ENCODE peak calls at places on chromosomes 7 and 10, in four cellular contexts. One of them, this sample, is unnamed.
A peak's percentile ranks its signal among the peaks of the same experiment; 100 is the strongest.

GRCh38 chr10:110783509-110784103 is 88.1 kb upstream of the PDCD4 start:
- DNase-seq in PC-9: no peak
- DNase-seq in IMR-90: peak; percentile 4
- DNase-seq in pancreas: no peak
- DNase-seq in this sample: no peak

GRCh38 chr10:14185501-14186045 is 145.2 kb downstream of the FRMD4A start:
- DNase-seq in IMR-90: peak; percentile 90
- DNase-seq in PC-9: peak; percentile 23
- DNase-seq in pancreas: no peak
- DNase-seq in this sample: peak; percentile 7

GRCh38 chr7:142345817-142346216 is 88.0 kb upstream of the PRSS58 start:
- DNase-seq in PC-9: no peak
- DNase-seq in pancreas: no peak
- DNase-seq in IMR-90: no peak
- DNase-seq in this sample: no peak

GRCh38 chr7:143375298-143376034 is 5.7 kb upstream of the ZYX start:
- DNase-seq in pancreas: no peak
- DNase-seq in PC-9: no peak
- DNase-seq in IMR-90: no peak
- DNase-seq in this sample: no peak

GRCh38 chr7:114959931-114960330 is 38.0 kb downstream of the MDFIC start:
- DNase-seq in PC-9: no peak
- DNase-seq in IMR-90: peak; percentile 52
- DNase-seq in pancreas: no peak
- DNase-seq in this sample: no peak

GRCh38 chr10:100325164-100325563 is 4.9 kb downstream of the PKD2L1 start:
- DNase-seq in PC-9: no peak
- DNase-seq in IMR-90: no peak
- DNase-seq in pancreas: no peak
- DNase-seq in this sample: no peak

GRCh38 chr10:59885430-59886134 is 20.8 kb downstream of the CCDC6 start:
- DNase-seq in pancreas: no peak
- DNase-seq in PC-9: no peak
- DNase-seq in IMR-90: no peak
- DNase-seq in this sample: no peak

GRCh38 chr7:92246363-92247101 is 758 bp downstream of the ANKIB1 start:
- DNase-seq in PC-9: no peak
- DNase-seq in pancreas: no peak
- DNase-seq in IMR-90: peak; percentile 18
- DNase-seq in this sample: no peak

GRCh38 chr7:141585592-141586510 is 34.6 kb downstream of the AGK start:
- DNase-seq in PC-9: peak; percentile 34
- DNase-seq in pancreas: no peak
- DNase-seq in IMR-90: peak; percentile 95
- DNase-seq in this sample: peak; percentile 79

GRCh38 chr10:60299390-60299778 is 90.3 kb downstream of the ANK3 start:
- DNase-seq in PC-9: no peak
- DNase-seq in pancreas: no peak
- DNase-seq in IMR-90: no peak
- DNase-seq in this sample: no peak

GRCh38 chr10:11430421-11431275 is 180.8 kb downstream of the USP6NL start:
- DNase-seq in PC-9: no peak
- DNase-seq in pancreas: no peak
- DNase-seq in IMR-90: no peak
- DNase-seq in this sample: no peak

GRCh38 chr10:21516270-21517131 is 9.0 kb downstream of the SKIDA1 start:
- DNase-seq in pancreas: peak; percentile 88
- DNase-seq in PC-9: peak; percentile 52
- DNase-seq in IMR-90: peak; percentile 78
- DNase-seq in this sample: peak; percentile 72

GRCh38 chr7:46368871-46369270 is 447.8 kb upstream of the IGFBP3 start:
- DNase-seq in IMR-90: no peak
- DNase-seq in pancreas: no peak
- DNase-seq in PC-9: no peak
- DNase-seq in this sample: no peak

GRCh38 chr7:50497068-50497642 is 47.0 kb upstream of the FIGNL1 start:
- DNase-seq in PC-9: no peak
- DNase-seq in IMR-90: peak; percentile 12
- DNase-seq in pancreas: no peak
- DNase-seq in this sample: peak; percentile 71

GRCh38 chr10:12934777-12935176 is 66.7 kb downstream of the CCDC3 start:
- DNase-seq in PC-9: no peak
- DNase-seq in IMR-90: peak; percentile 46
- DNase-seq in pancreas: no peak
- DNase-seq in this sample: peak; percentile 26

GRCh38 chr10:10367277-10367676 is 650.4 kb upstream of the CELF2 start:
- DNase-seq in IMR-90: no peak
- DNase-seq in pancreas: no peak
- DNase-seq in PC-9: no peak
- DNase-seq in this sample: no peak

GRCh38 chr7:150398108-150398964 is 19.2 kb downstream of the ZNF775 start:
- DNase-seq in PC-9: no peak
- DNase-seq in pancreas: peak; percentile 63
- DNase-seq in IMR-90: no peak
- DNase-seq in this sample: no peak

GRCh38 chr10:65419629-65420028 is 1506.2 kb upstream of the LRRTM3 start:
- DNase-seq in IMR-90: no peak
- DNase-seq in PC-9: no peak
- DNase-seq in pancreas: no peak
- DNase-seq in this sample: no peak

GRCh38 chr7:92588561-92588960 is 1.6 kb downstream of the FAM133B start:
- DNase-seq in pancreas: no peak
- DNase-seq in IMR-90: no peak
- DNase-seq in PC-9: no peak
- DNase-seq in this sample: no peak

GRCh38 chr7:126840869-126841268 is 411.9 kb downstream of the GRM8 start:
- DNase-seq in IMR-90: no peak
- DNase-seq in PC-9: no peak
- DNase-seq in pancreas: no peak
- DNase-seq in this sample: no peak

GRCh38 chr10:98374176-98374969 is 40.6 kb downstream of the PYROXD2 start:
- DNase-seq in pancreas: no peak
- DNase-seq in IMR-90: peak; percentile 91
- DNase-seq in PC-9: peak; percentile 52
- DNase-seq in this sample: peak; percentile 82

GRCh38 chr7:92898798-92899197 is 62.4 kb upstream of the CDK6 start:
- DNase-seq in PC-9: no peak
- DNase-seq in pancreas: no peak
- DNase-seq in IMR-90: no peak
- DNase-seq in this sample: no peak

GRCh38 chr10:7084255-7085005 is 326.4 kb downstream of the SFMBT2 start:
- DNase-seq in IMR-90: peak; percentile 33
- DNase-seq in PC-9: no peak
- DNase-seq in pancreas: no peak
- DNase-seq in this sample: no peak

GRCh38 chr10:89129850-89130396 is 77.2 kb downstream of the CH25H start:
- DNase-seq in pancreas: no peak
- DNase-seq in PC-9: no peak
- DNase-seq in IMR-90: peak; percentile 67
- DNase-seq in this sample: peak; percentile 96

GRCh38 chr10:49324711-49325110 is 25.7 kb downstream of the C10orf71 start:
- DNase-seq in pancreas: no peak
- DNase-seq in PC-9: no peak
- DNase-seq in IMR-90: no peak
- DNase-seq in this sample: no peak

GRCh38 chr7:1394371-1394770 is 64.9 kb downstream of the MICALL2 start:
- DNase-seq in PC-9: no peak
- DNase-seq in IMR-90: no peak
- DNase-seq in pancreas: no peak
- DNase-seq in this sample: no peak

GRCh38 chr10:47380341-47381215 is 3.5 kb downstream of the ZNF488 start:
- DNase-seq in IMR-90: no peak
- DNase-seq in pancreas: no peak
- DNase-seq in PC-9: no peak
- DNase-seq in this sample: no peak

GRCh38 chr7:3683886-3684539 is 383.0 kb downstream of the SDK1 start:
- DNase-seq in pancreas: no peak
- DNase-seq in IMR-90: no peak
- DNase-seq in PC-9: no peak
- DNase-seq in this sample: no peak

GRCh38 chr10:117198088-117198487 is 799 bp downstream of the KCNK18 start:
- DNase-seq in pancreas: no peak
- DNase-seq in PC-9: no peak
- DNase-seq in IMR-90: no peak
- DNase-seq in this sample: no peak

GRCh38 chr7:77415822-77416620 is at the start of gene GSAP:
- DNase-seq in PC-9: peak; percentile 61
- DNase-seq in IMR-90: no peak
- DNase-seq in pancreas: peak; percentile 85
- DNase-seq in this sample: peak; percentile 65

GRCh38 chr10:47026301-47027107 is 115.3 kb downstream of the PTPN20 start:
- DNase-seq in PC-9: no peak
- DNase-seq in pancreas: peak; percentile 30
- DNase-seq in IMR-90: no peak
- DNase-seq in this sample: no peak

GRCh38 chr7:98287486-98287959 is 6.0 kb downstream of the BRI3 start:
- DNase-seq in PC-9: peak; percentile 77
- DNase-seq in IMR-90: no peak
- DNase-seq in pancreas: peak; percentile 84
- DNase-seq in this sample: no peak

GRCh38 chr10:72260588-72261322 is 13.0 kb upstream of the DDIT4 start:
- DNase-seq in PC-9: peak; percentile 97
- DNase-seq in IMR-90: peak; percentile 62
- DNase-seq in pancreas: peak; percentile 86
- DNase-seq in this sample: peak; percentile 95

GRCh38 chr10:72258617-72259016 is 15.1 kb upstream of the DDIT4 start:
- DNase-seq in pancreas: no peak
- DNase-seq in PC-9: no peak
- DNase-seq in IMR-90: no peak
- DNase-seq in this sample: no peak

GRCh38 chr10:72259491-72260214 is 14.1 kb upstream of the DDIT4 start:
- DNase-seq in PC-9: no peak
- DNase-seq in IMR-90: peak; percentile 80
- DNase-seq in pancreas: no peak
- DNase-seq in this sample: peak; percentile 93

GRCh38 chr10:72261323-72262018 is 12.3 kb upstream of the DDIT4 start:
- DNase-seq in PC-9: peak; percentile 45
- DNase-seq in pancreas: no peak
- DNase-seq in IMR-90: no peak
- DNase-seq in this sample: peak; percentile 40

GRCh38 chr10:72260215-72260587 is 13.5 kb upstream of the DDIT4 start:
- DNase-seq in PC-9: no peak
- DNase-seq in pancreas: no peak
- DNase-seq in IMR-90: no peak
- DNase-seq in this sample: no peak
- H3K4me3 ChIP-seq in PC-9: no peak overlapping the region
- H3K4me3 ChIP-seq in pancreas: no peak overlapping the region
- H3K4me3 ChIP-seq in IMR-90: no peak overlapping the region
- H3K4me3 ChIP-seq in this sample: no peak overlapping the region

GRCh38 chr7:27161214-27161720 is 4.1 kb downstream of the HOXA9 start:
- DNase-seq in PC-9: no peak
- DNase-seq in pancreas: peak; percentile 32
- DNase-seq in IMR-90: no peak
- DNase-seq in this sample: no peak
- TF ChIP-seq CTCF in PC-9: peak; percentile 55
- TF ChIP-seq CTCF in pancreas: no peak
- TF ChIP-seq CTCF in IMR-90: no peak
- TF ChIP-seq CTCF in this sample: no peak

DNA sequence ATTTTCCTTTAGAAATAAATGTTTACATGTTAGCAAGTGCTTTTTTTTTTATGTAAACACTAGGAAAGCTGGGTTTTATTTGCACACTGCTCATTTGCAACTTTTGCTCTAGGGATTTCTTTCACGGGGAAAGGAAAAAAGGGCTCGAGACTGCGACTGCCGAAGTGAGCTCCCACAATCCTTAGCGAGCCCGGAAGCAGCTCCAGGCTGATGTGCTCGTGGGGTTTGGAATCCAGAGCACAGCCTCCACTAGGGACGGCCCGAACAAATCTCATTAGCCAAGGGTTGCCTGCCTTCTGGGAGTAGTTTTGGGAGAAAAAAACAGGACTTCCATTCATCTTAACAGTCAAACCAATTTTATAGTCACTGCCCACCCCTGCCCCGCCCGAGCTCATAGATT is 107.9 kb upstream of the YAE1 start:
- DNase-seq in pancreas: no peak
- DNase-seq in IMR-90: no peak
- DNase-seq in PC-9: no peak
- DNase-seq in this sample: peak; percentile 34
- H3K4me3 ChIP-seq in pancreas: no peak overlapping the region
- H3K4me3 ChIP-seq in IMR-90: no peak overlapping the region
- H3K4me3 ChIP-seq in PC-9: peak overlapping the region; percentile 24
- H3K4me3 ChIP-seq in this sample: peak overlapping the region; percentile 37

DNA sequence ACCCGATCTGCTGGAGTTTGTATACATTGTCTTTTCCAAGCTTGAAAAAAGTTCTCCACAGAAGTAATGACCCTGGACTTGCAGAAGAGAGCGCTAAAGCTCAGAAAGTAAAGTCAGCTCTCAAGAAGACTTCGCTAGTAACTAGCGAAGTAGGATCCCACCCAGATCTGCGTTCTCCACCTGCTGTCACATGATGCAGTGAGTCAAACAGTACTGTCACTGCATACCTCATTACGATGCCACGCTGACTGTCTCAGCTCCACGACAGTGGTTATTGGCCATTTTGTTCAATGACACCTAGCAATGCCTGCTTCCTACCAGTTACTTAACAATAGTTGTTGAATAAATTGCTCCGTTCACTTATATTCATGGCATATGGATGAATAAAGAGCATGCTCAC is 29.7 kb upstream of the SEC61G start:
- DNase-seq in PC-9: peak; percentile 79
- DNase-seq in pancreas: no peak
- DNase-seq in IMR-90: peak; percentile 96
- DNase-seq in this sample: peak; percentile 84
- TF ChIP-seq CTCF in PC-9: peak; percentile 95
- TF ChIP-seq CTCF in pancreas: peak; percentile 51
- TF ChIP-seq CTCF in IMR-90: peak; percentile 96
- TF ChIP-seq CTCF in this sample: peak; percentile 80

DNA sequence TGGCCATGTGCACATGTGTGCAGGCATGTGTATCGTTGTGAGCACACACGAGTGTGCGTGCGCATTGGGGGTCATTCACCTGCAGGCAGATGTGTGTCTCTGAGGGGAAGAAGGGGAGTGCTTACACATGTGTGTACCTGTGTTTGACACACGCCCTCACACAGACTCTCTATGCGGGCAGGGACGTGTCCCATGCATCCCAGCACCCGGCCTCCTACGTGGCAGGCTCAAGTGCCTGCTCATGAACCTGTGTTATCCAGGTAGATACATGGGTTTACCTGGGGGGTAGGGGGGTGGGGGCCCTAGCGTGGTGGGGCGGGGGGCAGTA is 18.6 kb downstream of the KCP start:
- DNase-seq in PC-9: no peak
- DNase-seq in IMR-90: no peak
- DNase-seq in pancreas: no peak
- DNase-seq in this sample: no peak
- H3K4me3 ChIP-seq in PC-9: peak overlapping the region; percentile 95
- H3K4me3 ChIP-seq in IMR-90: no peak overlapping the region
- H3K4me3 ChIP-seq in pancreas: no peak overlapping the region
- H3K4me3 ChIP-seq in this sample: no peak overlapping the region

This sample was measured in foreskin fibroblast.